ENCODE peak calls at places on chromosomes 12 and 14, in four cellular contexts. A is hepatocyte, S is left ventricle myocardium inferior, D is AG04450. T is an unnamed sample.

GRCh38 chr12:108271951-108272729 is 67.0 kb downstream of the CMKLR1 start:
- DNase-seq in D (no peak), S (no peak), A (no peak), T (no peak)

GRCh38 chr12:88432536-88433462 is 147.5 kb downstream of the KITLG start:
- DNase-seq in D (no peak), S (no peak), A (no peak), T (no peak)

GRCh38 chr12:107349839-107350238 is 256.5 kb upstream of the CRY1 start:
- DNase-seq in S (no peak), A (no peak), D (no peak), T (no peak)

GRCh38 chr12:105968025-105968424 is 170.7 kb downstream of the NUAK1 start:
- DNase-seq in S (no peak), D (no peak), A (no peak), T (no peak)

GRCh38 chr14:104742586-104743455 is 10.1 kb upstream of the SIVA1 start:
- DNase-seq in S (no peak), D (no peak), A (no peak), T (no peak)

GRCh38 chr12:65823481-65824313 is 586 bp upstream of the HMGA2 start:
- DNase-seq in A (peak), S (no peak), D (no peak), T (peak)

GRCh38 chr12:117051380-117051779 is 47.8 kb downstream of the TESC start:
- DNase-seq in S (no peak), A (no peak), D (no peak), T (no peak)

GRCh38 chr12:15289192-15289591 is 33.1 kb upstream of the PTPRO start:
- DNase-seq in A (no peak), D (no peak), S (no peak), T (no peak)

GRCh38 chr12:47817272-47818006 is 2.3 kb downstream of the HDAC7 start:
- DNase-seq in S (no peak), D (no peak), A (peak), T (no peak)

GRCh38 chr14:99808133-99808505 is 14.9 kb downstream of the EML1 start:
- DNase-seq in A (no peak), D (no peak), S (no peak), T (no peak)

GRCh38 chr12:93137656-93138612 is 208.8 kb upstream of the EEA1 start:
- DNase-seq in D (no peak), S (no peak), A (peak), T (no peak)

GRCh38 chr14:100417466-100417865 is 94.3 kb downstream of the SLC25A47 start:
- DNase-seq in A (peak), D (peak), S (no peak), T (no peak)

GRCh38 chr12:83827860-83828259 is 1084.7 kb downstream of the SLC6A15 start:
- DNase-seq in A (peak), S (no peak), D (no peak), T (no peak)
- TF ChIP-seq CTCF in A (peak), S (no peak), D (peak), T (no peak)

DNA sequence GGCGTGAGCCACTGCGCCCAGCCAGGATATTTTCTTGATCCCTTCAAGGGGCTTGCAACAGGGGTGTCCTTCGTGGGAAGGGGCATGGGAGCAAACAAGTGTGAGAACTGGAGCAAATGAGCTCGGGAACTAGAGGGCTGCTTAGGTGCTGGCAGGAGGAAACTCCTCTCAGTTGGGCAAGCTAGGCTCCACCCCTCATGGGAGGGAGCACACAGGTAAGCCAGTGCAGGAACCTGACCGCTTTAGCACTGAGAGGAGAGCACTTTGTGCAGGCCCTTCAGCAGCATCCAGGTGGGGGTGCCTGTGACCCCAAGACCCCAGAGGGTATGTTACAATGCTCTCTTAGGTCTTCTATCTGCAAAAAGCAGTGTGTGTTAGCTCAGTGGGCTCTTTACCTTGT is 755.4 kb upstream of the MDGA2 start:
- DNase-seq in A (no peak), D (no peak), S (no peak), T (no peak)
- H3K4me3 ChIP-seq in A (no peak), D (no peak), S (no peak), T (no peak)

GRCh38 chr14:93744176-93744575 is 44.1 kb downstream of the PRIMA1 start:
- DNase-seq in D (no peak), A (no peak), S (no peak), T (no peak)

GRCh38 chr14:93741556-93742210 is 46.6 kb downstream of the PRIMA1 start:
- DNase-seq in D (no peak), S (no peak), A (no peak), T (no peak)

GRCh38 chr14:93744876-93745275 is 43.4 kb downstream of the PRIMA1 start:
- DNase-seq in A (no peak), D (no peak), S (no peak), T (no peak)

GRCh38 chr14:93742761-93743160 is 45.5 kb downstream of the PRIMA1 start:
- DNase-seq in A (peak), S (peak), D (no peak), T (no peak)

DNA sequence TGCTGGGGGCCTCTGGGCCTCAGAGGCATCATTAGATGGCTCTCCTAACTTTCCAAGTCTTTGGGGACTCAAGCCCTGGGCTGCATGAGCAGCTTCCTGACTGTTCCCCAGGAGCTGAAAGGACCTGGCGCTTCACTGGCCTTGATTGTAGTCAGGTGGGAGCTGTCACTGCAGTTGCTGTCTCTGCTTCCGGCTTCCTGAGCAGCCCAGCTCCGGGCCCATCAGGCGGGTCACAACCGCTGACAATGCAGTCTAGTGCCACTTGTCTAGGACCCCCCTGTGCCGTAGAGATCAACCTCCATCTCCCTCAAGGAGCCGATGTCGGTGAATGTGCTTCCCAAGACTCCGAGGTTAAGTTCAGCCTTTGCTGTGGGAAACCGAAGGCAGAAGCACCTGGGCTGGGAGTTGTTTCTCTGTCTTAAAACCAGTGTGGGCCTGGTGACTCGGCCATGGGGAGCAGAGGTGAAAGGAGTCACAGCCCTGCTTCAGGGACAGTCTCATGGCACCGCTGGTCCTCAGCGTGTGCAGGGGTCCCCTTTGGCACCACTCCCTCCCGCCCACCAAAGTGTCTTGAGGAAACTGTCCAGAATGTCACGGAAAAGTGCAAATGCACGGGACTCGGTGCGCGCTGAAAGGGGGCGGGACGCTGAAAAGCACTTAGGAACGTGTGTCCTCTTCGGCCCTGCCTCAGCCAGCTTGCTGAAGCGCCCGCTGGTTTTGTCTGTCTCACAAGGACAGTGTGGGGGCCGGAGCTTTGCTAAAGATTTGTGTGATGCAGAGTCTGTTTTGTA is 44.8 kb downstream of the PRIMA1 start:
- DNase-seq in S (no peak), D (no peak), A (no peak), T (no peak)
- H3K27ac ChIP-seq in S (peak), D (no peak), A (no peak), T (no peak)

DNA sequence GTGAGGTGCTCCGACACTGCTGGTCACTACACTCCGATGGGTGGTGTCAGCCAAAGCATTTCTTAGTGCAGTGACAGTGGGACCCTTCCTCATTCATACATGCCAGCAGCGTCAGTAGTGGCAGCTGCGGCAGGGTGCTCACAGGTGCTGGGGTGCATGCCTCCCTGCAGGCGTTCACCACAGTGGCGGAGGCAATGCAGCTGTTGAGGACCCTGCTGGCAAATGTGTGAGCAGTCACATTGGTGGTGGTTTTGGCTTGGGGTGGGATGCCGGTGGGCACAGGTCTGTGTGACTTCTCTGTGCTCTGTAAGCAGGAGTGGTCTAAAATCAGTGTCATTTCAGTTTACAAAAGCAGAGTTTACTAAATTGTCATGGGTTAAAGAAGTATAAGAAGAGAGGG is 464.7 kb downstream of the FUT8 start:
- DNase-seq in D (no peak), A (no peak), S (no peak), T (no peak)
- TF ChIP-seq CTCF in D (no peak), A (no peak), S (no peak), T (no peak)

GRCh38 chr12:55847603-55848329 is 5.0 kb upstream of the MMP19 start:
- DNase-seq in D (peak), A (peak), S (peak), T (peak)
- H3K4me3 ChIP-seq in D (peak), A (no peak), S (peak), T (peak)

GRCh38 chr14:95232894-95233584 is 75.7 kb upstream of the DICER1 start:
- DNase-seq in A (no peak), S (no peak), D (no peak), T (no peak)

GRCh38 chr14:95233702-95234241 is 76.4 kb upstream of the DICER1 start:
- DNase-seq in D (no peak), S (peak), A (no peak), T (no peak)

GRCh38 chr14:95235767-95236166 is 78.4 kb upstream of the DICER1 start:
- DNase-seq in D (no peak), S (no peak), A (no peak), T (no peak)

GRCh38 chr14:95235351-95235750 is 78.0 kb upstream of the DICER1 start:
- DNase-seq in S (no peak), A (no peak), D (no peak), T (no peak)

DNA sequence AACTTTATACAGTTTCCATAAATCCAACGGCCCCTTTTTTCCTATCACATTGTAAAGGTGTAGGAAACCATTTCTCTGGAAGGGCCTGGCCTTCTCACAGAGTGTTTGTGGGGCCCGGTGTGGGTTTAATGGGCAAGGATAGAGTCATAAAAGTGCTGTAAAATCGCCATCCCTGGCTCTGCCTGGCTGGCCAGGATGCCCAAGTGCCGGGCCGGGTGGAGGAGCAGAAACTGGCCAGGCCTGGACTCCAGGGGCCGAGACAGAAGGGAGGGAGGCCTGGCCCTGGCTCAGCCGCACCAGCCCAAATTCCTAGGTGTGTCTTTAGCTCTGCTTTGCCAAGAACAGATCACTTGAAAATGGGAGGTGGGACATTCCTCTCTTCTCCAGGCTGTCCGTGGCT is 77.1 kb upstream of the DICER1 start:
- DNase-seq in S (no peak), D (no peak), A (no peak), T (no peak)
- H3K27ac ChIP-seq in S (peak), D (no peak), A (no peak), T (peak)

GRCh38 chr14:59046746-59047145 is 141.7 kb upstream of the DAAM1 start:
- DNase-seq in S (no peak), D (no peak), A (no peak), T (no peak)
- TF ChIP-seq CTCF in S (no peak), D (no peak), A (no peak), T (no peak)

GRCh38 chr12:12890492-12890814 is 909 bp upstream of the GPRC5A start:
- DNase-seq in A (no peak), D (no peak), S (no peak), T (no peak)
- H3K4me3 ChIP-seq in A (no peak), D (peak), S (peak), T (peak)

GRCh38 chr14:64673329-64673728 is 30.9 kb upstream of the PLEKHG3 start:
- DNase-seq in S (no peak), D (no peak), A (no peak), T (no peak)
- H3K27ac ChIP-seq in S (no peak), D (no peak), A (no peak), T (peak)

GRCh38 chr12:95380997-95381786 is 92.8 kb upstream of the METAP2 start:
- DNase-seq in A (no peak), S (no peak), D (no peak), T (no peak)
- TF ChIP-seq CTCF in A (no peak), S (no peak), D (no peak), T (no peak)